ENCODE peak calls at places on chromosome 10, in eight cellular contexts. J, E, Q, T, H, P, I and W are unnamed samples.

GRCh38 chr10:5556576-5556975 is 31.8 kb downstream of the CALML3 start:
- DNase-seq in J (no peak), E (peak; percentile 6), Q (no peak), T (no peak), H (no peak), P (no peak), I (no peak), W (no peak)

GRCh38 chr10:91000985-91001384 is 80.1 kb upstream of the ANKRD1 start:
- DNase-seq in J (no peak), E (no peak), Q (no peak), T (no peak), H (no peak), P (no peak), I (no peak), W (no peak)

GRCh38 chr10:34612446-34612845 is 202.7 kb downstream of the PARD3 start:
- DNase-seq in J (no peak), E (no peak), Q (no peak), T (no peak), H (no peak), P (no peak), I (no peak), W (no peak)

GRCh38 chr10:13699216-13699615 is 112.5 kb downstream of the PRPF18 start:
- DNase-seq in J (no peak), E (no peak), Q (no peak), T (no peak), H (no peak), P (no peak), I (no peak), W (no peak)

GRCh38 chr10:128242641-128243040 is 116.4 kb upstream of the MKI67 start:
- DNase-seq in J (no peak), E (peak; percentile 42), Q (no peak), T (no peak), H (no peak), P (no peak), I (no peak), W (no peak)

GRCh38 chr10:101570764-101571572 is 17.1 kb downstream of the POLL start:
- DNase-seq in J (no peak), E (no peak), Q (no peak), T (no peak), H (no peak), P (no peak), I (peak; percentile 52), W (no peak)

GRCh38 chr10:26269754-26270153 is 53.2 kb downstream of the GAD2 start:
- DNase-seq in J (no peak), E (no peak), Q (peak; percentile 13), T (no peak), H (no peak), P (peak; percentile 53), I (peak; percentile 49), W (peak; percentile 59)

GRCh38 chr10:48332871-48333216 is 26.4 kb downstream of the MAPK8 start:
- DNase-seq in J (no peak), E (no peak), Q (no peak), T (no peak), H (no peak), P (no peak), I (no peak), W (no peak)

GRCh38 chr10:82861889-82862288 is 986.9 kb downstream of the NRG3 start:
- DNase-seq in J (no peak), E (no peak), Q (no peak), T (no peak), H (no peak), P (no peak), I (no peak), W (peak; percentile 2)

GRCh38 chr10:89088901-89089300 is 98.3 kb downstream of the FAS start:
- DNase-seq in J (no peak), E (no peak), Q (peak; percentile 7), T (no peak), H (no peak), P (no peak), I (no peak), W (no peak)

GRCh38 chr10:126508535-126509040 is 120.3 kb upstream of the ADAM12 start:
- DNase-seq in J (no peak), E (no peak), Q (no peak), T (no peak), H (no peak), P (no peak), I (no peak), W (no peak)

GRCh38 chr10:23081156-23081833 is 14.1 kb upstream of the MSRB2 start:
- DNase-seq in J (peak; percentile 9), E (no peak), Q (peak; percentile 29), T (no peak), H (no peak), P (no peak), I (no peak), W (no peak)

GRCh38 chr10:71381611-71382010 is 15.1 kb upstream of the CDH23 start:
- DNase-seq in J (no peak), E (no peak), Q (no peak), T (no peak), H (no peak), P (no peak), I (no peak), W (no peak)

GRCh38 chr10:6416892-6417512 is 163.1 kb downstream of the PRKCQ start:
- DNase-seq in J (peak; percentile 82), E (no peak), Q (peak; percentile 63), T (peak; percentile 29), H (no peak), P (peak; percentile 42), I (peak; percentile 37), W (peak; percentile 33)

GRCh38 chr10:34523017-34523767 is 291.9 kb downstream of the PARD3 start:
- DNase-seq in J (no peak), E (no peak), Q (no peak), T (no peak), H (no peak), P (no peak), I (no peak), W (no peak)

GRCh38 chr10:102540023-102540422 is 36.3 kb downstream of the SUFU start:
- DNase-seq in J (no peak), E (no peak), Q (no peak), T (no peak), H (no peak), P (peak; percentile 21), I (no peak), W (no peak)

GRCh38 chr10:69045441-69046300 is 42.2 kb upstream of the SRGN start:
- DNase-seq in J (no peak), E (no peak), Q (no peak), T (no peak), H (no peak), P (peak; percentile 24), I (peak; percentile 96), W (no peak)

GRCh38 chr10:33136271-33136670 is 178.2 kb upstream of the ITGB1 start:
- DNase-seq in J (peak; percentile 41), E (no peak), Q (no peak), T (no peak), H (no peak), P (peak; percentile 88), I (no peak), W (no peak)

GRCh38 chr10:86688398-86688921 is 20.1 kb downstream of the LDB3 start:
- DNase-seq in J (peak; percentile 85), E (peak; percentile 61), Q (peak; percentile 72), T (peak; percentile 33), H (peak; percentile 62), P (peak; percentile 52), I (peak; percentile 63), W (peak; percentile 57)

GRCh38 chr10:72525277-72525676 is 100.6 kb downstream of the MICU1 start:
- DNase-seq in J (peak; percentile 65), E (no peak), Q (no peak), T (no peak), H (no peak), P (peak; percentile 33), I (no peak), W (no peak)

GRCh38 chr10:11297136-11297535 is 279.5 kb downstream of the CELF2 start:
- DNase-seq in J (no peak), E (no peak), Q (no peak), T (no peak), H (no peak), P (no peak), I (no peak), W (no peak)

GRCh38 chr10:124998624-124999291 is 56.8 kb downstream of the ZRANB1 start:
- DNase-seq in J (no peak), E (no peak), Q (no peak), T (no peak), H (no peak), P (no peak), I (no peak), W (no peak)

GRCh38 chr10:12564173-12564572 is 214.8 kb downstream of the CAMK1D start:
- DNase-seq in J (peak; percentile 32), E (no peak), Q (no peak), T (no peak), H (no peak), P (peak; percentile 47), I (no peak), W (no peak)

GRCh38 chr10:22666287-22667092 is 47.9 kb downstream of the PIP4K2A start:
- DNase-seq in J (no peak), E (no peak), Q (peak; percentile 20), T (peak; percentile 20), H (no peak), P (no peak), I (peak; percentile 8), W (no peak)

GRCh38 chr10:59799421-59799820 is 46.2 kb upstream of the MRLN start:
- DNase-seq in J (no peak), E (no peak), Q (no peak), T (no peak), H (no peak), P (no peak), I (no peak), W (no peak)

GRCh38 chr10:86439544-86439943 is 72.9 kb upstream of the GRID1 start:
- DNase-seq in J (peak; percentile 95), E (no peak), Q (no peak), T (no peak), H (peak; percentile 43), P (peak; percentile 81), I (peak; percentile 93), W (no peak)

GRCh38 chr10:23459323-23459939 is 20.6 kb downstream of the OTUD1 start:
- DNase-seq in J (no peak), E (no peak), Q (no peak), T (no peak), H (no peak), P (no peak), I (no peak), W (no peak)

GRCh38 chr10:21831986-21832735 is 171.4 kb downstream of the DNAJC1 start:
- DNase-seq in J (peak; percentile 28), E (no peak), Q (no peak), T (no peak), H (no peak), P (no peak), I (no peak), W (no peak)

GRCh38 chr10:89633484-89633883 is 11.6 kb downstream of the PANK1 start:
- DNase-seq in J (peak; percentile 86), E (no peak), Q (no peak), T (no peak), H (no peak), P (peak; percentile 18), I (no peak), W (no peak)

GRCh38 chr10:24463683-24464426 is 254.9 kb downstream of the KIAA1217 start:
- DNase-seq in J (peak; percentile 53), E (no peak), Q (no peak), T (no peak), H (no peak), P (peak; percentile 87), I (peak; percentile 61), W (no peak)

GRCh38 chr10:69645751-69646687 is 16.0 kb downstream of the FAM241B start:
- DNase-seq in J (no peak), E (peak; percentile 62), Q (peak; percentile 66), T (no peak), H (no peak), P (no peak), I (no peak), W (peak; percentile 27)

GRCh38 chr10:90859321-90859751 is 1.5 kb upstream of the HTR7 start:
- DNase-seq in J (peak; percentile 72), E (no peak), Q (no peak), T (no peak), H (no peak), P (peak; percentile 78), I (peak; percentile 48), W (no peak)

GRCh38 chr10:79220296-79220695 is 127.0 kb upstream of the PPIF start:
- DNase-seq in J (no peak), E (no peak), Q (peak; percentile 68), T (no peak), H (no peak), P (no peak), I (no peak), W (no peak)